ENCODE peak calls at places on chromosomes 7 and 10, in ten cellular contexts. O is sigmoid colon, Y is suprapubic skin, K is right lobe of liver, Z is spleen, B is A549, H is HCT116, S is body of pancreas, U is HepG2, W is heart left ventricle. L is an unnamed sample.

GRCh38 chr10:81248846-81249245 is 626.1 kb upstream of the NRG3 start:
- DNase-seq in O (no peak), S (no peak), K (no peak), U (no peak), Z (no peak), B (no peak), H (no peak), Y (no peak), W (no peak), L (no peak)

GRCh38 chr10:33901166-33901565 is 566.7 kb upstream of the NRP1 start:
- DNase-seq in U (no peak), K (no peak), S (no peak), B (no peak), Z (no peak), Y (no peak), H (no peak), W (no peak), O (no peak), L (no peak)

GRCh38 chr7:26954929-26955328 is 90.5 kb upstream of the SKAP2 start:
- DNase-seq in H (no peak), Z (no peak), O (no peak), K (no peak), U (no peak), S (no peak), W (no peak), Y (no peak), B (no peak), L (no peak)

GRCh38 chr7:86939197-86939814 is 120.1 kb downstream of the ELAPOR2 start:
- DNase-seq in Y (no peak), Z (no peak), H (peak), K (peak), U (peak), B (peak), O (no peak), S (peak), W (peak), L (no peak)

GRCh38 chr10:86207226-86207625 is 159.4 kb downstream of the GRID1 start:
- DNase-seq in Z (peak), K (no peak), H (no peak), Y (peak), W (no peak), B (no peak), S (no peak), O (peak), U (no peak), L (no peak)

GRCh38 chr7:2141011-2141410 is 91.7 kb downstream of the MAD1L1 start:
- DNase-seq in Y (no peak), B (no peak), O (no peak), W (no peak), S (no peak), U (no peak), H (no peak), K (no peak), Z (no peak), L (no peak)

GRCh38 chr7:134364619-134365037 is 47.9 kb upstream of the SLC35B4 start:
- DNase-seq in B (peak), O (no peak), U (peak), W (no peak), K (no peak), Z (no peak), S (no peak), H (peak), Y (no peak), L (no peak)

GRCh38 chr10:87721781-87722180 is 62.1 kb downstream of the PAPSS2 start:
- DNase-seq in S (no peak), O (no peak), Z (no peak), U (no peak), B (no peak), Y (no peak), W (no peak), H (no peak), K (no peak), L (no peak)

GRCh38 chr10:101122270-101123084 is 8.6 kb upstream of the TLX1 start:
- DNase-seq in B (no peak), Z (peak), O (no peak), Y (no peak), W (no peak), H (no peak), S (no peak), U (no peak), K (no peak), L (no peak)

GRCh38 chr7:24722386-24723177 is 34.7 kb downstream of the GSDME start:
- DNase-seq in H (no peak), B (peak), Y (no peak), Z (peak), W (no peak), U (no peak), S (no peak), O (no peak), K (no peak), L (peak)

GRCh38 chr10:102267748-102268147 is 22.4 kb downstream of the GBF1 start:
- DNase-seq in Y (no peak), U (no peak), W (no peak), H (no peak), S (no peak), O (no peak), B (no peak), Z (no peak), K (no peak), L (no peak)

GRCh38 chr7:40205992-40206391 is 71.2 kb downstream of the SUGCT start:
- DNase-seq in W (no peak), O (no peak), B (no peak), S (no peak), H (no peak), Z (no peak), Y (no peak), K (no peak), U (no peak), L (no peak)

GRCh38 chr10:22986771-22987542 is 59.1 kb downstream of the ARMC3 start:
- DNase-seq in K (no peak), B (peak), Y (no peak), O (no peak), H (peak), U (peak), W (no peak), Z (no peak), S (no peak), L (no peak)

GRCh38 chr10:131759347-131759746 is 141.5 kb upstream of the PPP2R2D start:
- DNase-seq in Y (no peak), U (no peak), Z (no peak), O (peak), S (no peak), W (no peak), H (no peak), B (no peak), K (no peak), L (no peak)

GRCh38 chr7:139543801-139544603 is 20.5 kb downstream of the CLEC2L start:
- DNase-seq in O (no peak), K (no peak), W (no peak), Z (no peak), B (no peak), H (peak), Y (no peak), S (no peak), U (no peak), L (no peak)

GRCh38 chr10:91198781-91199180 is 21.7 kb upstream of the PCGF5 start:
- DNase-seq in S (no peak), Y (no peak), H (no peak), O (no peak), U (no peak), K (no peak), Z (no peak), B (no peak), W (no peak), L (peak)

GRCh38 chr10:121043124-121043849 is 192.1 kb downstream of the WDR11 start:
- DNase-seq in U (peak), H (no peak), O (no peak), K (no peak), S (peak), Y (no peak), B (no peak), W (no peak), Z (no peak), L (no peak)

GRCh38 chr7:22723171-22723601 is 3.8 kb upstream of the IL6 start:
- DNase-seq in B (no peak), S (peak), K (peak), H (no peak), Y (no peak), Z (peak), W (peak), U (no peak), O (peak), L (peak)

GRCh38 chr10:78700816-78701520 is 367.8 kb upstream of the ZMIZ1 start:
- DNase-seq in B (no peak), U (no peak), W (no peak), Z (no peak), K (no peak), H (no peak), O (no peak), S (no peak), Y (no peak), L (no peak)

GRCh38 chr10:32958992-32959703 is 1.1 kb upstream of the ITGB1 start:
- DNase-seq in Z (no peak), U (no peak), O (no peak), Y (no peak), S (no peak), K (no peak), H (no peak), W (no peak), B (no peak), L (no peak)

GRCh38 chr10:21497177-21497807 is 28.2 kb downstream of the SKIDA1 start:
- DNase-seq in S (peak), Y (peak), K (peak), Z (peak), B (peak), H (peak), U (peak), W (peak), O (peak), L (peak)

GRCh38 chr7:41027428-41028115 is 675.3 kb downstream of the INHBA start:
- DNase-seq in Z (no peak), Y (no peak), W (no peak), B (peak), H (no peak), U (no peak), K (no peak), S (no peak), O (no peak), L (no peak)

GRCh38 chr10:48611133-48611532 is 6.3 kb upstream of the ARHGAP22 start:
- DNase-seq in S (no peak), B (no peak), H (no peak), Z (no peak), O (no peak), Y (peak), W (no peak), K (no peak), U (no peak), L (no peak)

GRCh38 chr7:91265693-91266066 is 1.4 kb downstream of the FZD1 start:
- DNase-seq in O (peak), Y (no peak), W (peak), H (no peak), Z (peak), B (peak), S (peak), K (no peak), U (no peak), L (no peak)

GRCh38 chr7:46229409-46229808 is 308.3 kb upstream of the IGFBP3 start:
- DNase-seq in H (no peak), U (peak), Y (no peak), O (no peak), Z (no peak), K (no peak), S (no peak), W (no peak), B (peak), L (no peak)

GRCh38 chr7:24862461-24862860 is 105.2 kb upstream of the GSDME start:
- DNase-seq in U (no peak), S (no peak), O (no peak), K (no peak), H (no peak), Z (no peak), W (no peak), Y (no peak), B (no peak), L (no peak)

GRCh38 chr7:42233939-42234338 is 3.1 kb downstream of the GLI3 start:
- DNase-seq in O (no peak), K (no peak), W (no peak), H (no peak), Z (no peak), U (no peak), B (no peak), S (no peak), Y (no peak), L (no peak)

GRCh38 chr10:125154529-125154928 is 5.8 kb downstream of the CTBP2 start:
- DNase-seq in O (peak), H (no peak), Z (no peak), Y (no peak), B (no peak), K (no peak), U (no peak), S (no peak), W (no peak), L (no peak)

GRCh38 chr7:78607099-78607498 is 808.5 kb downstream of the PHTF2 start:
- DNase-seq in W (no peak), U (no peak), Y (no peak), Z (no peak), B (peak), K (no peak), O (no peak), H (no peak), S (peak), L (no peak)

GRCh38 chr10:133021963-133022783 is 65.6 kb upstream of the ADGRA1 start:
- DNase-seq in Y (no peak), Z (no peak), H (no peak), B (no peak), W (no peak), U (no peak), S (no peak), O (no peak), K (no peak), L (no peak)

GRCh38 chr10:105800626-105801025 is 1159.5 kb downstream of the SORCS3 start:
- DNase-seq in Y (no peak), W (no peak), O (no peak), B (no peak), S (no peak), Z (no peak), K (no peak), H (no peak), U (no peak), L (no peak)

GRCh38 chr7:112192236-112193154 is 13.7 kb downstream of the DOCK4 start:
- DNase-seq in Z (no peak), O (no peak), B (peak), W (peak), S (no peak), H (no peak), U (no peak), Y (no peak), K (no peak), L (no peak)

GRCh38 chr7:2063562-2064360 is 169.0 kb downstream of the MAD1L1 start:
- DNase-seq in U (no peak), K (no peak), H (no peak), B (peak), Z (no peak), O (no peak), Y (no peak), W (peak), S (peak), L (no peak)

GRCh38 chr7:24922099-24922773 is 57.7 kb downstream of the OSBPL3 start:
- DNase-seq in Y (no peak), S (peak), H (no peak), U (no peak), O (no peak), B (no peak), W (no peak), Z (no peak), K (no peak), L (no peak)

GRCh38 chr7:55111007-55111406 is 92.2 kb downstream of the EGFR start:
- DNase-seq in S (no peak), H (no peak), O (no peak), U (no peak), W (no peak), B (no peak), Y (no peak), Z (no peak), K (no peak), L (peak)

GRCh38 chr7:2541291-2542010 is 13.9 kb downstream of the BRAT1 start:
- DNase-seq in Y (peak), O (peak), S (no peak), K (no peak), Z (no peak), B (no peak), H (no peak), W (no peak), U (no peak), L (no peak)

GRCh38 chr7:114008696-114009095 is 89.9 kb upstream of the PPP1R3A start:
- DNase-seq in U (no peak), O (no peak), Y (no peak), W (no peak), S (no peak), B (no peak), Z (no peak), K (no peak), H (no peak), L (no peak)

GRCh38 chr7:111082351-111082750 is 8.6 kb upstream of the LRRN3 start:
- DNase-seq in Z (no peak), B (no peak), Y (no peak), O (no peak), S (no peak), K (no peak), U (no peak), H (no peak), W (no peak), L (no peak)

DNA sequence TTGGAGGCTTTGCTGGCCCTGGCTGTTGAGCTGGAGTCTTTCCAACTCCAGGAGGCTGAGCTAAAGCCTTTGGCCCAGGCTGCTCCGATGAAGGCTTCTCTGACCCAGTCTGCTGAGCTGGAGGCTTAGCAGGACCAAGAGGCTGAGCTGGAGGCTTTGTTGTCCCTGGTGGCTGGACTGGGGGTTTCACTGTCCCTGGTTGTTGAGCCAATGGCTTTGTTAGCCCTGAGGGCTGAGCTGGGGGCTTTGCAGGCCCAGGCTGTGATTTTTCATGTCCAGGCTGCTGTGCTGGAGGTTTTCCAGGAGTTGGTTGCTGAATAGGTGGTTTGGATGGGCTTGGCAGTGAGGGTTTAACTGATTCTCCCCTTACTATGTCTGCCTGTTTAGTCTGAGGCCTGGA is 7.3 kb downstream of the PCLO start:
- DNase-seq in Y (no peak), K (no peak), U (no peak), H (no peak), O (no peak), W (no peak), Z (peak), S (no peak), B (no peak), L (no peak)
- TF ChIP-seq CTCF in Y (no peak), K (no peak), U (no peak), H (no peak), O (no peak), W (no peak), Z (no peak), S (no peak), B (no peak), L (no peak)

GRCh38 chr7:65382452-65382851 is 8.8 kb downstream of the ZNF92 start:
- DNase-seq in Z (no peak), O (no peak), Y (no peak), B (no peak), H (no peak), U (no peak), W (no peak), S (no peak), K (no peak), L (no peak)

GRCh38 chr7:65390588-65390987 is 16.9 kb downstream of the ZNF92 start:
- DNase-seq in W (no peak), U (no peak), S (no peak), Z (no peak), H (no peak), O (no peak), K (no peak), B (no peak), Y (no peak), L (no peak)

GRCh38 chr7:65387893-65388292 is 14.2 kb downstream of the ZNF92 start:
- DNase-seq in Z (no peak), S (no peak), K (no peak), Y (no peak), O (no peak), H (no peak), U (no peak), B (no peak), W (no peak), L (no peak)
- H3K4me3 ChIP-seq in Z (no peak), S (no peak), K (no peak), Y (no peak), O (no peak), H (no peak), U (no peak), B (no peak), W (no peak), L (no peak)

DNA sequence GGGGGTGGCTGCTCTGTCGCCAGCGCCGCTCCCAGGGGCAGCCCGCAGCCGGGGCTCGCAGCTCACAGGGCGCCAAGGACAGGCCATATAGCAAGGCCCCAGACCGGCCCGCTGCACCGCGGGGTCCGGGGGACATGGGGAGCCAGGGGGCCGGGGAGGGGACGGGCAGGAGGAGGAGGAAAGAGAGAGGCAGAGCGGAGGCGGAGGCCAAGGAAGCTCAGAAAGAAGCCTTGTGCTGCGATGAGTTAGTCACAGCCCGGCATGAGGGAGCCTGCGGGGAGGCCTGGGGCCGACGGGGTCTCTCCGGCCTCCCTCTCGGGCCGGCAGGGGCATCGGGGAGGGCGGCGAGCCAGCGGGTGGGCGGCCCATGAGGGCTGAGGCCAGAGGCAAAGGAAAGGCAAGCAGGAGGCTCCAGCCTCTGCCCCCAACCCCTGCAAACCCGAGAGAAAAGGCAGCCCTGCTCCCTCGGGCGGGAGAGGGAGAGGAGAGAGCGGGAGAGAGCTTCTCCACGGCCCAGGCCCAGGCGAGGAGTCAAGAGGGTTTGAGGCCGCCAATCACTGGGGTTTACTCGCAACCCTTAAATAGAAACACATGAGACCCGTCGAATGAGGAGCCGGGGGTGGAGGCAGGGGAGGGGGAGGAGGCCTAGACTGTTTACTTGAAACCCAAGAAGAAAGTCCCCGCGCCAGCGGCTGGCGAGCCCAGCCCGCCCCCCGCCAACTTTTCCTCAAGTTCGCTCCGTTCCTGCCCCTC is 167.9 kb downstream of the NEURL1 start:
- DNase-seq in B (no peak), Z (peak), K (peak), O (peak), S (peak), H (no peak), U (peak), W (peak), Y (peak), L (peak)
- TF ChIP-seq POLR2A in B (no peak), Z (no peak), K (peak), O (peak), S (peak), H (no peak), U (peak), W (no peak), Y (no peak), L (no peak)

GRCh38 chr10:93415693-93416092 is 66.4 kb downstream of the MYOF start:
- DNase-seq in Y (no peak), Z (no peak), O (no peak), W (no peak), K (no peak), B (no peak), U (no peak), H (no peak), S (no peak), L (no peak)
- TF ChIP-seq CTCF in Y (no peak), Z (no peak), O (no peak), W (peak), K (no peak), B (peak), U (no peak), H (peak), S (no peak), L (no peak)

GRCh38 chr10:69934768-69935167 is 117.9 kb upstream of the MACROH2A2 start:
- DNase-seq in Z (no peak), W (no peak), H (no peak), Y (no peak), K (no peak), U (no peak), S (no peak), B (no peak), O (no peak), L (no peak)
- H3K4me3 ChIP-seq in Z (no peak), W (no peak), H (no peak), Y (no peak), K (no peak), U (no peak), S (no peak), B (no peak), O (no peak), L (no peak)

GRCh38 chr10:77532068-77532467 is 105.5 kb downstream of the KCNMA1 start:
- DNase-seq in B (no peak), W (no peak), U (no peak), S (no peak), Y (no peak), Z (no peak), O (no peak), H (no peak), K (no peak), L (no peak)
- TF ChIP-seq POLR2A in B (no peak), W (no peak), U (no peak), S (no peak), Y (no peak), Z (no peak), O (no peak), H (no peak), K (no peak), L (no peak)

GRCh38 chr7:143372070-143372469 is 9.1 kb upstream of the ZYX start:
- DNase-seq in H (no peak), O (peak), Z (peak), S (peak), B (no peak), W (peak), U (no peak), K (no peak), Y (no peak), L (no peak)
- TF ChIP-seq CTCF in H (no peak), O (no peak), Z (no peak), S (no peak), B (no peak), W (peak), U (no peak), K (no peak), Y (no peak), L (no peak)

L was measured in lower leg skin.